ENCODE peak calls at places on chromosome 21, in five cellular contexts. L, S, G, N and U are unnamed samples.

GRCh38 chr21:35275776-35276175 is 226.7 kb upstream of the RUNX1 start:
- DNase-seq in L (no peak), S (no peak), G (peak; percentile 25), N (no peak), U (no peak)

GRCh38 chr21:33859373-33860102 is 56.1 kb downstream of the ATP5PO start:
- DNase-seq in G (no peak), N (no peak), L (no peak), S (no peak), U (no peak)

GRCh38 chr21:33325222-33326067 is 675 bp downstream of the IFNAR1 start:
- DNase-seq in N (peak; percentile 81), G (peak; percentile 75), S (peak; percentile 68), L (peak; percentile 94), U (peak; percentile 38)

GRCh38 chr21:36756527-36756926 is 57.6 kb downstream of the SIM2 start:
- DNase-seq in L (no peak), S (no peak), N (peak; percentile 18), G (peak; percentile 83), U (no peak)

GRCh38 chr21:43940672-43941071 is 71.4 kb upstream of the TRAPPC10 start:
- DNase-seq in L (no peak), S (no peak), G (no peak), N (no peak), U (no peak)

GRCh38 chr21:33940164-33940563 is 24.6 kb upstream of the ATP5PO start:
- DNase-seq in S (no peak), N (peak; percentile 95), L (no peak), G (peak; percentile 79), U (no peak)

GRCh38 chr21:26834181-26834945 is 10.8 kb downstream of the ADAMTS1 start:
- DNase-seq in S (no peak), L (no peak), N (no peak), G (peak; percentile 58), U (no peak)

GRCh38 chr21:43708745-43709381 is 10.1 kb upstream of the PDXK start:
- DNase-seq in N (no peak), S (no peak), L (no peak), G (no peak), U (no peak)

GRCh38 chr21:41783476-41784150 is 16.8 kb upstream of the RIPK4 start:
- DNase-seq in N (no peak), L (no peak), G (no peak), S (no peak), U (no peak)

GRCh38 chr21:25887166-25887565 is 152.4 kb downstream of the GABPA start:
- DNase-seq in N (peak; percentile 10), L (no peak), S (no peak), G (no peak), U (no peak)

GRCh38 chr21:16908087-16908486 is 604.8 kb upstream of the CXADR start:
- DNase-seq in L (no peak), S (no peak), N (peak; percentile 30), G (no peak), U (no peak)

GRCh38 chr21:37899141-37899540 is 17.1 kb downstream of the KCNJ6 start:
- DNase-seq in S (no peak), L (no peak), N (no peak), G (no peak), U (no peak)

GRCh38 chr21:33011462-33011861 is 14.3 kb upstream of the OLIG2 start:
- DNase-seq in S (no peak), G (peak; percentile 75), N (peak; percentile 95), L (no peak), U (no peak)

GRCh38 chr21:36134820-36135390 is at the start of gene CBR3:
- DNase-seq in G (peak; percentile 41), N (peak; percentile 37), S (no peak), L (no peak), U (peak; percentile 55)

GRCh38 chr21:43618940-43619339 is 40.3 kb downstream of the HSF2BP start:
- DNase-seq in L (no peak), N (no peak), S (no peak), G (no peak), U (no peak)

GRCh38 chr21:43866233-43866632 is 1.2 kb downstream of the AGPAT3 start:
- DNase-seq in N (peak; percentile 59), G (peak; percentile 57), L (no peak), S (peak; percentile 47), U (peak; percentile 82)

GRCh38 chr21:44356636-44357035 is 3.2 kb downstream of the TRPM2 start:
- DNase-seq in L (no peak), G (no peak), N (no peak), S (no peak), U (no peak)

GRCh38 chr21:42684109-42684916 is 30.9 kb downstream of the PDE9A start:
- DNase-seq in G (no peak), S (peak; percentile 14), L (no peak), N (peak; percentile 53), U (no peak)

GRCh38 chr21:43588957-43589356 is 70.3 kb downstream of the HSF2BP start:
- DNase-seq in L (no peak), S (no peak), N (no peak), G (no peak), U (no peak)

GRCh38 chr21:27061783-27062182 is 94.9 kb upstream of the ADAMTS5 start:
- DNase-seq in N (no peak), L (no peak), G (no peak), S (no peak), U (no peak)

GRCh38 chr21:25881524-25882376 is 147.0 kb downstream of the GABPA start:
- DNase-seq in L (no peak), N (peak; percentile 66), G (peak; percentile 61), S (peak; percentile 62), U (peak; percentile 68)

GRCh38 chr21:15895142-15896106 is 165.6 kb downstream of the USP25 start:
- DNase-seq in N (peak; percentile 15), L (no peak), G (peak; percentile 2), S (no peak), U (no peak)

GRCh38 chr21:15896501-15896900 is 166.7 kb downstream of the USP25 start:
- DNase-seq in L (no peak), G (no peak), S (no peak), N (no peak), U (no peak)

GRCh38 chr21:15893902-15894301 is 164.1 kb downstream of the USP25 start:
- DNase-seq in G (no peak), N (no peak), S (no peak), L (no peak), U (no peak)

GRCh38 chr21:15894596-15894995 is 164.8 kb downstream of the USP25 start:
- DNase-seq in L (no peak), S (no peak), G (peak; percentile 38), N (peak; percentile 51), U (no peak)
- TF ChIP-seq CTCF in L (peak; percentile 45), S (peak; percentile 69), G (peak; percentile 58), N (peak; percentile 48), U (no peak)

DNA sequence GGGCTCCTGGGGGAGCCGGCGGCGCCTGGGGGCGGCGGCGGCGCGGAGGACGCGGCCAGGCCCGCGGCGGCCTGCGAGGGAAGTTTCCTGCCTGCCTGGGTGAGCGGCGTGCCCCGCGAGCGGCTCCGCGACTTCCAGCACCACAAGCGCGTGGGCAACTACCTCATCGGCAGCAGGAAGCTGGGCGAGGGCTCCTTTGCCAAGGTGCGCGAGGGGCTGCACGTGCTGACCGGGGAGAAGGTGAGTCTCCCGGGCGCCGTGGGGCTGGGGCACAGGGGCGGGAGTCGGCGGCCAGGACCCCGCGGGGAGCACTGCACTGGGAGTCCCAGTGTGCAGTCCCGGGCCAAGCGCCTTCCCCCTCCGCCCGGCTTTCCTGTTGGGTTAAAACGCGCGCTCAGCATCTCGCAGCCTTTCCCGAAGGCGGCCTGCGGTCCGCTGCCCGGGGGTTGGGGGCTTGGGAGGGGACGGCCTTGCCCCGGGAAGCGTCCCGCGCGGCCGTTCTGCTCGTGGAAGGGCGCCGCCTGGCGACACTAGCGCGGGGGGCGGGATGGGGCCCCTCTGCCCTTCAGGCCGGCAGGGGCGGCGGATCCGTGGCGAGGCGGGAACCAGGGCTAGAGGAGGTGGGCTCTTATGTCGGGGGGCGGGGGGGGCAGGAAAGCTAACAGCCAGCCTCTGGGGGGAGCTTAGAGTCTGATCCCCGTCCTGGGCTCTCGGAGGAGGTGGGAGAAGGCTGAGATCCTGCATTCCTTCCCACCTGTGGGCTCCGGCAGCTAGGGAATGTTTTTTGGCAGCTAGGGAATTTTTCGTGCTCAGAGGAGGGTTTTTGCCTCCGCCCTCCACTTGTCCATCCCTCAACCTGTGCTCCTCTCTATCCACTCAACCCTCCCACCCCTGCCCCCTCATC is 1.1 kb downstream of the HUNK start:
- DNase-seq in G (peak; percentile 33), L (no peak), N (no peak), S (peak; percentile 39), U (peak; percentile 61)
- TF ChIP-seq CTCF in G (peak; percentile 54), L (peak; percentile 58), N (no peak), S (peak; percentile 71), U (peak; percentile 46)

GRCh38 chr21:45640888-45641479 is 2.5 kb upstream of the PCBP3 start:
- DNase-seq in G (peak; percentile 18), S (peak; percentile 47), L (peak; percentile 90), N (peak; percentile 72), U (no peak)
- TF ChIP-seq CTCF in G (peak; percentile 10), S (peak; percentile 12), L (no peak), N (peak; percentile 24), U (no peak)

DNA sequence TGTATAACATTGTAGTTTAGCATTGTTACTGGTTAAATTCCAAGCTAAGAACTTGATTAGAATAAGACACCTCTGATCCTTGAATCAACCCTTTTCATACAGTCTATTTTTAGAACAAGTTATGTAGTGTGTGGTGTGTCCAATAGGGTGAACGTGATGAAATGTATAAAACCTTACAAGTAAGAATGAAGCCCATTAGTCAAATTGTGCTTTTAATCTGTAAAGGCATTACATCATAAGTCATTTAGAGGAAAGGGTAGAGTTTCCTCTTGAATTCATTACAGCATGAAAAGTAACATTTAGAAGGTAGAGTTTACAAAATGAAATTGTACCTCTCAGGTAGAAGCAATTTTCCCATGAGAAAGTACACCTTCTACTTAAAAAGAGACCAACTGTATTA is 479.2 kb downstream of the LTN1 start:
- DNase-seq in L (no peak), N (no peak), G (peak; percentile 23), S (no peak), U (no peak)
- TF ChIP-seq CTCF in L (no peak), N (no peak), G (no peak), S (no peak), U (no peak)